ENCODE peak calls at places on chromosomes 1 and 21, in five cellular contexts. One of them, this sample, is unnamed.

GRCh38 chr1:202274611-202275010 is 67.1 kb downstream of the UBE2T start:
- DNase-seq in fibroblast of lung: no peak
- DNase-seq in mesendoderm: peak; percentile 59
- DNase-seq in PC-3: peak; percentile 51
- DNase-seq in A549: peak; percentile 50
- DNase-seq in this sample: peak; percentile 24

GRCh38 chr1:109640285-109640865 is 15.5 kb upstream of the GSTM4 start:
- DNase-seq in fibroblast of lung: peak; percentile 66
- DNase-seq in mesendoderm: peak; percentile 73
- DNase-seq in PC-3: peak; percentile 87
- DNase-seq in A549: no peak
- DNase-seq in this sample: peak; percentile 79

GRCh38 chr1:10419351-10419750 is 10.9 kb upstream of the CENPS start:
- DNase-seq in fibroblast of lung: no peak
- DNase-seq in mesendoderm: no peak
- DNase-seq in PC-3: no peak
- DNase-seq in A549: no peak
- DNase-seq in this sample: no peak

GRCh38 chr21:42599962-42600361 is 53.5 kb upstream of the PDE9A start:
- DNase-seq in fibroblast of lung: no peak
- DNase-seq in mesendoderm: no peak
- DNase-seq in PC-3: no peak
- DNase-seq in A549: no peak
- DNase-seq in this sample: no peak

GRCh38 chr1:223631367-223631977 is 34.0 kb downstream of the CAPN8 start:
- DNase-seq in fibroblast of lung: no peak
- DNase-seq in mesendoderm: no peak
- DNase-seq in PC-3: peak; percentile 79
- DNase-seq in A549: peak; percentile 15
- DNase-seq in this sample: no peak

GRCh38 chr1:109732390-109732763 is 8.5 kb downstream of the GSTM3 start:
- DNase-seq in fibroblast of lung: no peak
- DNase-seq in mesendoderm: no peak
- DNase-seq in PC-3: no peak
- DNase-seq in A549: no peak
- DNase-seq in this sample: no peak

GRCh38 chr1:107934573-107934972 is 30.4 kb downstream of the VAV3 start:
- DNase-seq in fibroblast of lung: no peak
- DNase-seq in mesendoderm: no peak
- DNase-seq in PC-3: no peak
- DNase-seq in A549: no peak
- DNase-seq in this sample: no peak

GRCh38 chr1:3345792-3346191 is 108.7 kb upstream of the ARHGEF16 start:
- DNase-seq in fibroblast of lung: no peak
- DNase-seq in mesendoderm: no peak
- DNase-seq in PC-3: no peak
- DNase-seq in A549: no peak
- DNase-seq in this sample: no peak

GRCh38 chr1:207031632-207032258 is 811 bp downstream of the C1orf116 start:
- DNase-seq in fibroblast of lung: no peak
- DNase-seq in mesendoderm: no peak
- DNase-seq in PC-3: peak; percentile 92
- DNase-seq in A549: no peak
- DNase-seq in this sample: peak; percentile 50

GRCh38 chr1:204080163-204080903 is 7.4 kb downstream of the SOX13 start:
- DNase-seq in fibroblast of lung: peak; percentile 83
- DNase-seq in mesendoderm: peak; percentile 99
- DNase-seq in PC-3: peak; percentile 96
- DNase-seq in A549: peak; percentile 95
- DNase-seq in this sample: peak; percentile 94

GRCh38 chr1:73452522-73452921 is 745.5 kb downstream of the LRRIQ3 start:
- DNase-seq in fibroblast of lung: no peak
- DNase-seq in mesendoderm: no peak
- DNase-seq in PC-3: peak; percentile 7
- DNase-seq in A549: no peak
- DNase-seq in this sample: no peak

GRCh38 chr21:38277501-38278111 is 20.8 kb downstream of the KCNJ15 start:
- DNase-seq in fibroblast of lung: peak; percentile 98
- DNase-seq in mesendoderm: no peak
- DNase-seq in PC-3: peak; percentile 95
- DNase-seq in A549: peak; percentile 63
- DNase-seq in this sample: no peak

GRCh38 chr1:162117039-162117816 is 47.7 kb downstream of the NOS1AP start:
- DNase-seq in fibroblast of lung: no peak
- DNase-seq in mesendoderm: no peak
- DNase-seq in PC-3: no peak
- DNase-seq in A549: no peak
- DNase-seq in this sample: no peak

GRCh38 chr1:170145691-170146676 is at the start of gene NTMT2:
- DNase-seq in fibroblast of lung: no peak
- DNase-seq in mesendoderm: peak; percentile 94
- DNase-seq in PC-3: no peak
- DNase-seq in A549: no peak
- DNase-seq in this sample: no peak

GRCh38 chr1:226761322-226761721 is 22.2 kb upstream of the ITPKB start:
- DNase-seq in fibroblast of lung: no peak
- DNase-seq in mesendoderm: no peak
- DNase-seq in PC-3: peak; percentile 48
- DNase-seq in A549: no peak
- DNase-seq in this sample: no peak

GRCh38 chr1:88595355-88595754 is 88.7 kb upstream of the PKN2 start:
- DNase-seq in fibroblast of lung: peak; percentile 72
- DNase-seq in mesendoderm: peak; percentile 71
- DNase-seq in PC-3: peak; percentile 74
- DNase-seq in A549: no peak
- DNase-seq in this sample: no peak

GRCh38 chr1:225509770-225510169 is 81.9 kb upstream of the LBR start:
- DNase-seq in fibroblast of lung: no peak
- DNase-seq in mesendoderm: peak; percentile 83
- DNase-seq in PC-3: peak; percentile 88
- DNase-seq in A549: no peak
- DNase-seq in this sample: peak; percentile 85

GRCh38 chr1:234839663-234840062 is 229.7 kb upstream of the IRF2BP2 start:
- DNase-seq in fibroblast of lung: no peak
- DNase-seq in mesendoderm: peak; percentile 57
- DNase-seq in PC-3: peak; percentile 30
- DNase-seq in A549: no peak
- DNase-seq in this sample: peak; percentile 14

GRCh38 chr1:218658899-218659298 is 313.8 kb downstream of the TGFB2 start:
- DNase-seq in fibroblast of lung: peak; percentile 61
- DNase-seq in mesendoderm: peak; percentile 29
- DNase-seq in PC-3: peak; percentile 95
- DNase-seq in A549: peak; percentile 43
- DNase-seq in this sample: no peak

GRCh38 chr1:10687142-10687715 is 109.2 kb downstream of the CASZ1 start:
- DNase-seq in fibroblast of lung: no peak
- DNase-seq in mesendoderm: no peak
- DNase-seq in PC-3: no peak
- DNase-seq in A549: no peak
- DNase-seq in this sample: no peak

GRCh38 chr1:8194481-8195227 is 123.3 kb upstream of the SLC45A1 start:
- DNase-seq in fibroblast of lung: peak; percentile 28
- DNase-seq in mesendoderm: no peak
- DNase-seq in PC-3: peak; percentile 96
- DNase-seq in A549: peak; percentile 82
- DNase-seq in this sample: peak; percentile 95

GRCh38 chr1:2969011-2969869 is 52.0 kb upstream of the ACTRT2 start:
- DNase-seq in fibroblast of lung: no peak
- DNase-seq in mesendoderm: no peak
- DNase-seq in PC-3: no peak
- DNase-seq in A549: no peak
- DNase-seq in this sample: no peak

GRCh38 chr1:206847337-206847834 is 18.0 kb upstream of the IL20 start:
- DNase-seq in fibroblast of lung: no peak
- DNase-seq in mesendoderm: peak; percentile 21
- DNase-seq in PC-3: no peak
- DNase-seq in A549: no peak
- DNase-seq in this sample: no peak

GRCh38 chr1:29133861-29134694 is 10.4 kb upstream of the TMEM200B start:
- DNase-seq in fibroblast of lung: no peak
- DNase-seq in mesendoderm: no peak
- DNase-seq in PC-3: no peak
- DNase-seq in A549: no peak
- DNase-seq in this sample: no peak

GRCh38 chr1:199684686-199685273 is 342.7 kb upstream of the NR5A2 start:
- DNase-seq in fibroblast of lung: peak; percentile 86
- DNase-seq in mesendoderm: peak; percentile 59
- DNase-seq in PC-3: peak; percentile 80
- DNase-seq in A549: peak; percentile 56
- DNase-seq in this sample: peak; percentile 70

GRCh38 chr1:86621286-86621685 is 74.4 kb downstream of the CLCA4 start:
- DNase-seq in fibroblast of lung: no peak
- DNase-seq in mesendoderm: no peak
- DNase-seq in PC-3: no peak
- DNase-seq in A549: no peak
- DNase-seq in this sample: no peak

GRCh38 chr1:170978371-170978900 is 43.1 kb downstream of the MROH9 start:
- DNase-seq in fibroblast of lung: no peak
- DNase-seq in mesendoderm: no peak
- DNase-seq in PC-3: no peak
- DNase-seq in A549: no peak
- DNase-seq in this sample: no peak

GRCh38 chr1:240784776-240785175 is 172.8 kb upstream of the GREM2 start:
- DNase-seq in fibroblast of lung: no peak
- DNase-seq in mesendoderm: no peak
- DNase-seq in PC-3: no peak
- DNase-seq in A549: no peak
- DNase-seq in this sample: no peak

GRCh38 chr1:187408217-187409004 is 579.7 kb downstream of the PLA2G4A start:
- DNase-seq in fibroblast of lung: no peak
- DNase-seq in mesendoderm: peak; percentile 94
- DNase-seq in PC-3: no peak
- DNase-seq in A549: no peak
- DNase-seq in this sample: peak; percentile 22

GRCh38 chr1:32494196-32494595 is 29.3 kb downstream of the ZBTB8B start:
- DNase-seq in fibroblast of lung: no peak
- DNase-seq in mesendoderm: no peak
- DNase-seq in PC-3: no peak
- DNase-seq in A549: no peak
- DNase-seq in this sample: no peak

GRCh38 chr1:32496127-32496526 is 31.3 kb downstream of the ZBTB8B start:
- DNase-seq in fibroblast of lung: peak; percentile 59
- DNase-seq in mesendoderm: no peak
- DNase-seq in PC-3: no peak
- DNase-seq in A549: no peak
- DNase-seq in this sample: no peak

GRCh38 chr1:32489774-32490454 is 25.0 kb downstream of the ZBTB8B start:
- DNase-seq in fibroblast of lung: no peak
- DNase-seq in mesendoderm: no peak
- DNase-seq in PC-3: no peak
- DNase-seq in A549: no peak
- DNase-seq in this sample: no peak

GRCh38 chr1:32498751-32499150 is 33.9 kb downstream of the ZBTB8B start:
- DNase-seq in fibroblast of lung: no peak
- DNase-seq in mesendoderm: no peak
- DNase-seq in PC-3: no peak
- DNase-seq in A549: no peak
- DNase-seq in this sample: no peak

GRCh38 chr1:32494711-32495337 is 30.0 kb downstream of the ZBTB8B start:
- DNase-seq in fibroblast of lung: no peak
- DNase-seq in mesendoderm: no peak
- DNase-seq in PC-3: no peak
- DNase-seq in A549: no peak
- DNase-seq in this sample: no peak
- H3K4me2 ChIP-seq in fibroblast of lung: no peak overlapping the region
- H3K4me2 ChIP-seq in mesendoderm: no peak overlapping the region
- H3K4me2 ChIP-seq in PC-3: no peak overlapping the region
- H3K4me2 ChIP-seq in A549: no peak overlapping the region
- H3K4me2 ChIP-seq in this sample: no peak overlapping the region

GRCh38 chr1:24828887-24829192 is 83.6 kb downstream of the CLIC4 start:
- DNase-seq in fibroblast of lung: no peak
- DNase-seq in mesendoderm: no peak
- DNase-seq in PC-3: no peak
- DNase-seq in A549: no peak
- DNase-seq in this sample: no peak

GRCh38 chr1:24826510-24826909 is 81.3 kb downstream of the CLIC4 start:
- DNase-seq in fibroblast of lung: no peak
- DNase-seq in mesendoderm: no peak
- DNase-seq in PC-3: no peak
- DNase-seq in A549: no peak
- DNase-seq in this sample: no peak

GRCh38 chr1:24825174-24825573 is 79.9 kb downstream of the CLIC4 start:
- DNase-seq in fibroblast of lung: no peak
- DNase-seq in mesendoderm: no peak
- DNase-seq in PC-3: no peak
- DNase-seq in A549: no peak
- DNase-seq in this sample: no peak

GRCh38 chr1:24828183-24828886 is 83.1 kb downstream of the CLIC4 start:
- DNase-seq in fibroblast of lung: no peak
- DNase-seq in mesendoderm: no peak
- DNase-seq in PC-3: no peak
- DNase-seq in A549: no peak
- DNase-seq in this sample: no peak

GRCh38 chr1:24827737-24828136 is 82.5 kb downstream of the CLIC4 start:
- DNase-seq in fibroblast of lung: no peak
- DNase-seq in mesendoderm: no peak
- DNase-seq in PC-3: no peak
- DNase-seq in A549: no peak
- DNase-seq in this sample: no peak
- H3K4me2 ChIP-seq in fibroblast of lung: no peak overlapping the region
- H3K4me2 ChIP-seq in mesendoderm: no peak overlapping the region
- H3K4me2 ChIP-seq in PC-3: no peak overlapping the region
- H3K4me2 ChIP-seq in A549: no peak overlapping the region
- H3K4me2 ChIP-seq in this sample: no peak overlapping the region

GRCh38 chr1:190323530-190323929 is 154.1 kb downstream of the BRINP3 start:
- DNase-seq in fibroblast of lung: no peak
- DNase-seq in mesendoderm: no peak
- DNase-seq in PC-3: no peak
- DNase-seq in A549: no peak
- DNase-seq in this sample: no peak
- H3K4me2 ChIP-seq in fibroblast of lung: no peak overlapping the region
- H3K4me2 ChIP-seq in mesendoderm: no peak overlapping the region
- H3K4me2 ChIP-seq in PC-3: no peak overlapping the region
- H3K4me2 ChIP-seq in A549: no peak overlapping the region
- H3K4me2 ChIP-seq in this sample: no peak overlapping the region

DNA sequence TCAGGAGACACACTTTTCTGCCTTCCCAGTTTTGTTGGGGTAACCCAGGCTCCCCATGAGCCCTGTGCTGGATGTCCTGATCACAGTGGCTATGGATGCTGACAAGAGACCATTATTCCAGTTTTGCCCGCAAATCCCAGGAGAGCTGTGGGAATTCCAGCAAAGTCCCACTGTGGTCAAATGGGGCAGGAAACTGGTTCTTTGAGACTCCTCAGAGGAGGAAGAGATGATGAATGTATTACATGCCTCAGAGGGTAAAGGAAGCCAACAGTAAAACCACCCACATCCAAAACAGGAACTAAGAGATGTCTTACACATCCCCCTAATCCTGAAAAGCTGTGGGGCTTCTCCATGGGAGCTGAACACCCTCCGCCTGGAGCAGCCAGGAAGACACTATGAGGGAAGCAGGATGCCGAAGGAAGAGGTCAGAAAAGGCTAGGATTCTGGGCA is 12.8 kb upstream of the MPZL1 start:
- DNase-seq in fibroblast of lung: no peak
- DNase-seq in mesendoderm: peak; percentile 38
- DNase-seq in PC-3: no peak
- DNase-seq in A549: no peak
- DNase-seq in this sample: no peak
- H3K4me2 ChIP-seq in fibroblast of lung: no peak overlapping the region
- H3K4me2 ChIP-seq in mesendoderm: no peak overlapping the region
- H3K4me2 ChIP-seq in PC-3: no peak overlapping the region
- H3K4me2 ChIP-seq in A549: no peak overlapping the region
- H3K4me2 ChIP-seq in this sample: no peak overlapping the region